ENCODE peak calls at places on chromosomes 2 and 18, in six cellular contexts. One of them, this sample, is unnamed.

GRCh38 chr18:68965817-68966216 is 167.9 kb downstream of the CCDC102B start:
- DNase-seq in IMR-90: no peak
- DNase-seq in sigmoid colon: no peak
- DNase-seq in H54: no peak
- DNase-seq in uterus: no peak
- DNase-seq in ovary: no peak
- DNase-seq in this sample: no peak

GRCh38 chr2:11029136-11029535 is 117.4 kb downstream of the KCNF1 start:
- DNase-seq in IMR-90: no peak
- DNase-seq in sigmoid colon: no peak
- DNase-seq in H54: no peak
- DNase-seq in uterus: no peak
- DNase-seq in ovary: no peak
- DNase-seq in this sample: no peak

GRCh38 chr2:25078171-25079049 is 36.5 kb downstream of the EFR3B start:
- DNase-seq in IMR-90: peak; percentile 91
- DNase-seq in sigmoid colon: peak; percentile 62
- DNase-seq in H54: peak; percentile 83
- DNase-seq in uterus: no peak
- DNase-seq in ovary: no peak
- DNase-seq in this sample: no peak

GRCh38 chr2:121694398-121695178 is 42.1 kb downstream of the NIFK start:
- DNase-seq in IMR-90: peak; percentile 69
- DNase-seq in sigmoid colon: peak; percentile 37
- DNase-seq in H54: peak; percentile 36
- DNase-seq in uterus: no peak
- DNase-seq in ovary: no peak
- DNase-seq in this sample: no peak

GRCh38 chr2:154452471-154452870 is 246.0 kb upstream of the KCNJ3 start:
- DNase-seq in IMR-90: no peak
- DNase-seq in sigmoid colon: no peak
- DNase-seq in H54: no peak
- DNase-seq in uterus: no peak
- DNase-seq in ovary: no peak
- DNase-seq in this sample: no peak

GRCh38 chr2:29455202-29455885 is 340.1 kb downstream of the CLIP4 start:
- DNase-seq in IMR-90: no peak
- DNase-seq in sigmoid colon: no peak
- DNase-seq in H54: no peak
- DNase-seq in uterus: no peak
- DNase-seq in ovary: no peak
- DNase-seq in this sample: no peak

GRCh38 chr2:64675860-64676259 is 22.1 kb upstream of the SERTAD2 start:
- DNase-seq in IMR-90: peak; percentile 52
- DNase-seq in sigmoid colon: no peak
- DNase-seq in H54: no peak
- DNase-seq in uterus: no peak
- DNase-seq in ovary: no peak
- DNase-seq in this sample: no peak

GRCh38 chr2:15189236-15189635 is 371.9 kb downstream of the NBAS start:
- DNase-seq in IMR-90: peak; percentile 26
- DNase-seq in sigmoid colon: no peak
- DNase-seq in H54: no peak
- DNase-seq in uterus: no peak
- DNase-seq in ovary: no peak
- DNase-seq in this sample: no peak

GRCh38 chr2:189214484-189214883 is 34.9 kb upstream of the COL5A2 start:
- DNase-seq in IMR-90: no peak
- DNase-seq in sigmoid colon: no peak
- DNase-seq in H54: no peak
- DNase-seq in uterus: no peak
- DNase-seq in ovary: no peak
- DNase-seq in this sample: no peak

GRCh38 chr2:134216152-134216829 is 37.6 kb upstream of the MGAT5 start:
- DNase-seq in IMR-90: no peak
- DNase-seq in sigmoid colon: no peak
- DNase-seq in H54: no peak
- DNase-seq in uterus: no peak
- DNase-seq in ovary: no peak
- DNase-seq in this sample: no peak

GRCh38 chr18:26579941-26580618 is 31.7 kb upstream of the KCTD1 start:
- DNase-seq in IMR-90: no peak
- DNase-seq in sigmoid colon: no peak
- DNase-seq in H54: no peak
- DNase-seq in uterus: no peak
- DNase-seq in ovary: no peak
- DNase-seq in this sample: no peak

GRCh38 chr2:233387667-233388528 is 33.6 kb downstream of the DGKD start:
- DNase-seq in IMR-90: peak; percentile 96
- DNase-seq in sigmoid colon: peak; percentile 97
- DNase-seq in H54: no peak
- DNase-seq in uterus: peak; percentile 96
- DNase-seq in ovary: peak; percentile 97
- DNase-seq in this sample: peak; percentile 83

GRCh38 chr2:181037922-181038321 is 57.5 kb downstream of the UBE2E3 start:
- DNase-seq in IMR-90: peak; percentile 90
- DNase-seq in sigmoid colon: no peak
- DNase-seq in H54: no peak
- DNase-seq in uterus: no peak
- DNase-seq in ovary: no peak
- DNase-seq in this sample: no peak

GRCh38 chr2:28855193-28855592 is 14.9 kb downstream of the TRMT61B start:
- DNase-seq in IMR-90: peak; percentile 56
- DNase-seq in sigmoid colon: no peak
- DNase-seq in H54: no peak
- DNase-seq in uterus: no peak
- DNase-seq in ovary: no peak
- DNase-seq in this sample: no peak

GRCh38 chr2:3253913-3254437 is 123.6 kb downstream of the EIPR1 start:
- DNase-seq in IMR-90: no peak
- DNase-seq in sigmoid colon: no peak
- DNase-seq in H54: no peak
- DNase-seq in uterus: no peak
- DNase-seq in ovary: no peak
- DNase-seq in this sample: no peak

GRCh38 chr2:218031261-218031660 is 28.5 kb upstream of the TNS1 start:
- DNase-seq in IMR-90: no peak
- DNase-seq in sigmoid colon: no peak
- DNase-seq in H54: no peak
- DNase-seq in uterus: no peak
- DNase-seq in ovary: no peak
- DNase-seq in this sample: no peak

GRCh38 chr18:27954226-27954625 is 222.7 kb downstream of the CDH2 start:
- DNase-seq in IMR-90: peak; percentile 89
- DNase-seq in sigmoid colon: no peak
- DNase-seq in H54: no peak
- DNase-seq in uterus: no peak
- DNase-seq in ovary: no peak
- DNase-seq in this sample: no peak

GRCh38 chr2:61763605-61764034 is 90.2 kb downstream of the FAM161A start:
- DNase-seq in IMR-90: peak; percentile 89
- DNase-seq in sigmoid colon: peak; percentile 94
- DNase-seq in H54: peak; percentile 59
- DNase-seq in uterus: peak; percentile 79
- DNase-seq in ovary: peak; percentile 87
- DNase-seq in this sample: peak; percentile 88

GRCh38 chr2:212845941-212846340 is 305.5 kb downstream of the IKZF2 start:
- DNase-seq in IMR-90: peak; percentile 89
- DNase-seq in sigmoid colon: no peak
- DNase-seq in H54: no peak
- DNase-seq in uterus: no peak
- DNase-seq in ovary: no peak
- DNase-seq in this sample: no peak

GRCh38 chr2:195480121-195480520 is 176.9 kb upstream of the SLC39A10 start:
- DNase-seq in IMR-90: no peak
- DNase-seq in sigmoid colon: no peak
- DNase-seq in H54: no peak
- DNase-seq in uterus: no peak
- DNase-seq in ovary: no peak
- DNase-seq in this sample: no peak

DNA sequence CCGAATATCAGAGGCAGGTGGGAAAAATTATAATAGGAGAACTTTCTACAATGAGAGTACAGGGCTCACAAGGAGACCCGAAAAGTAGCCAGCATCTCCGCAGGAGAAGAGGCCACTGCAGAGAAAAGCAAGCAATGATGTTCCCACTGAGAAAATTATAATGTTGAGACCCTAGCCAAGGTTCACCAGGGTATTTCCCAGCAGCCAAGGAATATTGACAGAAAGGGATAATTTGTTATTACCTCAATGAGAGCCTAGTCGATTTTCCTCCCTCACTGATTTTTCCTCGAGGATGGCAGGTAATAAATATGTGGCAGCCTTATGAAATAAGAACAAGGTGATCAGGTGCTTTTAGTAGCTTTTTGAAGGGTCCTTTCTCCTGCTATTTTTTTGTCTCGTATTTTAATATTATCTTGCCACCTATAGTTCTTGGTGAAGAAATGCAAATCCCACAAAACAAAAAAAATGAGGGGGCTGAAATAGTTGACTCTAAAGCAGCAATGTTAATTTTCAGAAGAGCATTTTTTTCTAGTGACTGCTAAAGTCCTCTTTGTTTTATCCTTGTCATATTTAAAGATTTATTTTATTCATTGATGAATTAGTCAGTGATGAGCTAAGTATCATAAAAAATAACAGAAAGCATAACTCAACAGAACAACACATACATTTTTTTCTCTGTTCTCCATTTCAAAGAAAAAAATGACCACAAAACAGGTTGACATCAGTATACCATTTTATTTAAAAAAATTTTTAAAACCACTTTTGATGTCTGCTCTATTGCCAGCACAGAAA is 215.4 kb downstream of the KCNE4 start:
- DNase-seq in IMR-90: no peak
- DNase-seq in sigmoid colon: no peak
- DNase-seq in H54: no peak
- DNase-seq in uterus: no peak
- DNase-seq in ovary: no peak
- DNase-seq in this sample: no peak
- TF ChIP-seq POLR2A in IMR-90: no peak
- TF ChIP-seq POLR2A in sigmoid colon: no peak
- TF ChIP-seq POLR2A in H54: no peak
- TF ChIP-seq POLR2A in uterus: no peak
- TF ChIP-seq POLR2A in ovary: no peak
- TF ChIP-seq POLR2A in this sample: no peak

GRCh38 chr18:79457239-79457638 is 61.5 kb downstream of the NFATC1 start:
- DNase-seq in IMR-90: no peak
- DNase-seq in sigmoid colon: no peak
- DNase-seq in H54: no peak
- DNase-seq in uterus: no peak
- DNase-seq in ovary: no peak
- DNase-seq in this sample: no peak

GRCh38 chr18:79458131-79458838 is 62.6 kb downstream of the NFATC1 start:
- DNase-seq in IMR-90: peak; percentile 84
- DNase-seq in sigmoid colon: peak; percentile 87
- DNase-seq in H54: peak; percentile 81
- DNase-seq in uterus: peak; percentile 82
- DNase-seq in ovary: peak; percentile 85
- DNase-seq in this sample: no peak

GRCh38 chr18:79456105-79456980 is 60.6 kb downstream of the NFATC1 start:
- DNase-seq in IMR-90: no peak
- DNase-seq in sigmoid colon: no peak
- DNase-seq in H54: no peak
- DNase-seq in uterus: no peak
- DNase-seq in ovary: no peak
- DNase-seq in this sample: no peak

GRCh38 chr18:79458917-79459803 is 63.4 kb downstream of the NFATC1 start:
- DNase-seq in IMR-90: no peak
- DNase-seq in sigmoid colon: no peak
- DNase-seq in H54: no peak
- DNase-seq in uterus: no peak
- DNase-seq in ovary: no peak
- DNase-seq in this sample: no peak

GRCh38 chr18:79457652-79458051 is 61.9 kb downstream of the NFATC1 start:
- DNase-seq in IMR-90: no peak
- DNase-seq in sigmoid colon: no peak
- DNase-seq in H54: no peak
- DNase-seq in uterus: no peak
- DNase-seq in ovary: no peak
- DNase-seq in this sample: no peak
- TF ChIP-seq POLR2A in IMR-90: no peak
- TF ChIP-seq POLR2A in sigmoid colon: no peak
- TF ChIP-seq POLR2A in H54: no peak
- TF ChIP-seq POLR2A in uterus: no peak
- TF ChIP-seq POLR2A in ovary: no peak
- TF ChIP-seq POLR2A in this sample: no peak

DNA sequence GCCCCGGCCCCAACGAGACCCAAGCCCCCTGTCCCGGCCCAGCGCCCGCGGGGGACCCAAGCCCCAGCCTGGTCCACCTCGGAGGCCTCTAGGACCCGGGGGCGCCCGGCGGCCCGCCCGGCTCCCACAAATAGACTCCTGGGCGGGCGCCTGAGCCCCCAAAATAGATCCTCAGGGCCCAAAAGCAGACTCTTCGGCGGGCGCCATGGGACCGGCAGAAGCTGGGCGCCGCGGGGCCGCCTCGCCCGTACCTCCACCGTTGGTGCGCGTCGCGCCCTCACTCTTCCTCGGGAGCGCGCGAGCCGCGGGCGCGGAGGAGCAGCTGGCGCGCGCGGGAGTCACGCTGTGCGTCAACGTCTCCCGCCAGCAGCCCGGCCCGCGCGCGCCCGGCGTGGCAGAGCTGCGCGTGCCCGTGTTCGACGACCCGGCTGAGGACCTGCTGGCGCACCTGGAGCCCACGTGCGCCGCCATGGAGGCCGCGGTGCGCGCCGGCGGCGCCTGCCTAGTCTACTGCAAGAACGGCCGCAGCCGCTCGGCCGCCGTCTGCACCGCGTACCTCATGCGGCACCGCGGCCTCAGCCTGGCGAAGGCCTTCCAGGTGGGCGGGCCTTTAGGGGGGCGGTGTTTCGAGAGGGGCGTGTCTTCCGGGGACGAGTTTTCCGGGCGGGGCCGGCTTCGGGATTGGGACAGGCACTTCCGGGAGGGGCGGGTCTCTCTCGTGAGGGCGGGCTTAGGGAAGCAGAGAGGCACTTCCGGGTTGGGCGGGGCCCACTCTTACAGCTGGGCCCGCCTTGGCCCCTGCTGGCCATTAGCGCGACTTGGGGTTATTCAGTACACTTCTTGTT is 545 bp downstream of the DUSP28 start:
- DNase-seq in IMR-90: peak; percentile 97
- DNase-seq in sigmoid colon: peak; percentile 100
- DNase-seq in H54: peak; percentile 78
- DNase-seq in uterus: peak; percentile 100
- DNase-seq in ovary: peak; percentile 100
- DNase-seq in this sample: peak; percentile 100
- TF ChIP-seq POLR2A in IMR-90: peak; percentile 76
- TF ChIP-seq POLR2A in sigmoid colon: peak; percentile 86
- TF ChIP-seq POLR2A in H54: peak; percentile 61
- TF ChIP-seq POLR2A in uterus: peak; percentile 93
- TF ChIP-seq POLR2A in ovary: peak; percentile 48
- TF ChIP-seq POLR2A in this sample: peak; percentile 54

GRCh38 chr2:44361330-44362206 is at the start of the genes CAMKMT and PREPL:
- DNase-seq in IMR-90: peak; percentile 97
- DNase-seq in sigmoid colon: peak; percentile 99
- DNase-seq in H54: peak; percentile 85
- DNase-seq in uterus: peak; percentile 97
- DNase-seq in ovary: peak; percentile 98
- DNase-seq in this sample: peak; percentile 100
- TF ChIP-seq POLR2A in IMR-90: peak; percentile 86
- TF ChIP-seq POLR2A in sigmoid colon: peak; percentile 48
- TF ChIP-seq POLR2A in H54: peak; percentile 91
- TF ChIP-seq POLR2A in uterus: peak; percentile 68
- TF ChIP-seq POLR2A in ovary: peak; percentile 55
- TF ChIP-seq POLR2A in this sample: no peak